ENCODE peak calls at places on chromosome 21, in six cellular contexts. F is stomach, N is cardiac muscle cell, E is HCT116, V is left ventricle myocardium inferior, M is heart right ventricle. Y is an unnamed sample.

GRCh38 chr21:37582613-37583012 is 216.0 kb downstream of the DYRK1A start:
- DNase-seq in F (no peak), M (no peak), N (peak; percentile 60), V (no peak), E (peak; percentile 18), Y (no peak)

GRCh38 chr21:37153935-37154350 is 80.9 kb downstream of the TTC3 start:
- DNase-seq in V (no peak), N (no peak), F (peak; percentile 49), E (no peak), M (no peak), Y (no peak)

GRCh38 chr21:23401278-23401677 is 2206.0 kb downstream of the MRPL39 start:
- DNase-seq in N (peak; percentile 18), F (no peak), M (no peak), E (no peak), V (no peak), Y (no peak)

GRCh38 chr21:15968911-15969310 is 239.1 kb downstream of the USP25 start:
- DNase-seq in N (no peak), F (no peak), M (no peak), E (no peak), V (no peak), Y (no peak)

GRCh38 chr21:32322103-32322502 is 23.4 kb downstream of the MRAP start:
- DNase-seq in E (no peak), N (no peak), F (no peak), V (no peak), M (no peak), Y (no peak)

GRCh38 chr21:46617267-46618051 is 12.6 kb upstream of the S100B start:
- DNase-seq in M (no peak), V (no peak), N (no peak), E (no peak), F (no peak), Y (no peak)

GRCh38 chr21:14900058-14900457 is 164.7 kb downstream of the NRIP1 start:
- DNase-seq in M (no peak), V (no peak), E (no peak), N (no peak), F (no peak), Y (no peak)

GRCh38 chr21:38241029-38241740 is 15.6 kb upstream of the KCNJ15 start:
- DNase-seq in V (peak; percentile 24), F (no peak), M (peak; percentile 38), N (no peak), E (no peak), Y (peak; percentile 87)

GRCh38 chr21:18499761-18500376 is 96.3 kb upstream of the TMPRSS15 start:
- DNase-seq in M (no peak), N (peak; percentile 71), F (peak; percentile 40), V (peak; percentile 12), E (peak; percentile 10), Y (no peak)

GRCh38 chr21:28338906-28339305 is 653.8 kb downstream of the LTN1 start:
- DNase-seq in E (no peak), V (no peak), F (no peak), N (no peak), M (no peak), Y (no peak)

GRCh38 chr21:22965455-22966125 is 1967.4 kb downstream of the NCAM2 start:
- DNase-seq in N (no peak), E (no peak), V (no peak), M (no peak), F (no peak), Y (no peak)

GRCh38 chr21:31459457-31459856 is 115.4 kb upstream of the TIAM1 start:
- DNase-seq in V (no peak), M (no peak), E (peak; percentile 27), F (no peak), N (peak; percentile 6), Y (no peak)

GRCh38 chr21:32861871-32862270 is 90.3 kb upstream of the PAXBP1 start:
- DNase-seq in F (no peak), N (no peak), V (no peak), M (no peak), E (no peak), Y (no peak)

GRCh38 chr21:43910460-43910859 is 45.4 kb downstream of the AGPAT3 start:
- DNase-seq in E (no peak), F (no peak), M (no peak), N (no peak), V (no peak), Y (no peak)

GRCh38 chr21:16285646-16286223 is 556.0 kb downstream of the USP25 start:
- DNase-seq in N (no peak), E (no peak), V (no peak), M (no peak), F (no peak), Y (no peak)

GRCh38 chr21:38664315-38664714 is 141.4 kb upstream of the ETS2 start:
- DNase-seq in N (no peak), V (no peak), E (no peak), M (no peak), F (no peak), Y (no peak)

GRCh38 chr21:36696640-36697472 is 2.1 kb upstream of the SIM2 start:
- DNase-seq in F (no peak), N (no peak), V (no peak), M (no peak), E (no peak), Y (no peak)

GRCh38 chr21:39911792-39912191 is 44.6 kb downstream of the PCP4 start:
- DNase-seq in E (no peak), M (no peak), V (no peak), N (no peak), F (no peak), Y (no peak)

DNA sequence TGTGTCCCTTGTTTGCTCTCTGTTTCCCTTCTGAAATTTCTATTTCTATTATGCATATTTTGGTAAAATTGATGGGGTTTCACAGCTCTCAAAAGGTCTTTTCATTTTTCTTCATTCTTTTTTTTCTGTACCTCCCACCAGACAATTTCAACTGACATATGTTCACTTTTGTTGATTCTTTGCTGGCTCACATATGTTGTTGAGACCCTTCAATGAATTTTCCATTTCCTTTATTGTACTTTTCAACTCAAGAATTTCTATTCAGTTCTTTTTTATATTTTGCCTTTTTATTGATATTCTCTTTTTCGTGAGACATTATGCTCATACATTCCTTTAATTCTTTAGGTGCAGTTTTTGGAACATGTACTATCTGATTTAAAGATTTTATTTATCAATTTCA is 102.6 kb upstream of the GRIK1 start:
- DNase-seq in V (no peak), N (no peak), E (no peak), M (no peak), F (no peak), Y (no peak)
- TF ChIP-seq CTCF in V (no peak), N (no peak), E (no peak), M (no peak), F (no peak), Y (no peak)

GRCh38 chr21:26881504-26882228 is 36.5 kb upstream of the ADAMTS1 start:
- DNase-seq in M (no peak), F (no peak), V (no peak), E (no peak), N (peak; percentile 48), Y (no peak)
- TF ChIP-seq CTCF in M (peak; percentile 61), F (no peak), V (peak; percentile 58), E (no peak), N (peak; percentile 38), Y (peak; percentile 60)

DNA sequence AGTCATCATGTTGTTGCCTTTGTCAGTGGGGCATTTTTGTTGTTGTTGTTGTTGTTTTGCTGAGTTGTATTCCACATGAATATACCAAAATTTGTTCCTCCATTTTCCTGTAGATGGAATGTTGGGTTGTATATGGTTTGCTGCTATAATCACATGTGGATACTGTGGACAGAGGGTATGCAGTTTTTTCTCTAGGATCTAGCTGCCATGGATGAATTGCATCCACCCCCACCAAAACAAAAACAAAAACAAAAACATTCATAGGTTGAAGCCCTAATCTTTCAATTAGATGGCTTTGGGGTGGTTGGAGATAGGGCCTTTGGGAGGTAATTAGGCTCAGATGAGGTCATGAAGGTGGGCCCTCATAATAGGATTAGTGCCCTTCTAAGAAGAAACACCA is 2.8 kb upstream of the FAM3B start:
- DNase-seq in E (no peak), N (no peak), M (no peak), F (no peak), V (no peak), Y (no peak)
- TF ChIP-seq CTCF in E (no peak), N (no peak), M (no peak), F (no peak), V (no peak), Y (no peak)

GRCh38 chr21:42376338-42376982 is 10.1 kb upstream of the TFF1 start:
- DNase-seq in E (no peak), V (no peak), M (no peak), F (peak; percentile 88), N (no peak), Y (no peak)
- TF ChIP-seq CTCF in E (no peak), V (no peak), M (peak; percentile 60), F (no peak), N (no peak), Y (no peak)

GRCh38 chr21:34073032-34073748 is at the start of the genes MRPS6 and SLC5A3:
- DNase-seq in F (peak; percentile 87), M (peak; percentile 88), V (peak; percentile 86), E (peak; percentile 54), N (peak; percentile 94), Y (peak; percentile 93)

GRCh38 chr21:34075099-34075425 is 1.7 kb downstream of the MRPS6 start:
- DNase-seq in F (no peak), M (no peak), V (no peak), E (no peak), N (no peak), Y (no peak)

GRCh38 chr21:34073749-34074282 is 438 bp downstream of the MRPS6 start:
- DNase-seq in E (no peak), V (peak; percentile 42), M (peak; percentile 58), N (peak; percentile 56), F (peak; percentile 38), Y (no peak)

GRCh38 chr21:34075760-34076159 is 2.4 kb downstream of the MRPS6 start:
- DNase-seq in F (no peak), E (no peak), V (no peak), M (no peak), N (no peak), Y (no peak)

GRCh38 chr21:34074283-34075098 is 1.1 kb downstream of the MRPS6 start:
- DNase-seq in M (no peak), V (no peak), N (peak; percentile 34), F (no peak), E (no peak), Y (no peak)
- TF ChIP-seq CTCF in M (no peak), V (no peak), N (no peak), F (no peak), E (no peak), Y (no peak)

Y was measured in osteocyte.